ENCODE peak calls at places on chromosome 10, in ten cellular contexts. T is right lobe of liver; N is foreskin fibroblast; S is cardiac muscle cell; A is progenitor cell of endocrine pancreas; M is spleen; Y is CD4-positive, alpha-beta T cell; X is activated CD8-positive, alpha-beta T cell treated with anti-CD3 and anti-CD28 coated beads for 36 hours; I is HFF-Myc; H is PC-9. P is an unnamed sample.

GRCh38 chr10:51113007-51113406 is 38.7 kb downstream of the PRKG1 start:
- DNase-seq in T (no peak), M (no peak), Y (no peak), A (no peak), H (no peak), X (no peak), I (no peak), N (no peak), S (no peak), P (no peak)

GRCh38 chr10:108039821-108040584 is 875.5 kb upstream of the SORCS1 start:
- DNase-seq in M (no peak), H (no peak), Y (no peak), I (no peak), S (no peak), X (no peak), T (no peak), A (no peak), N (no peak), P (no peak)

GRCh38 chr10:68353537-68353936 is 20.8 kb upstream of the PBLD start:
- DNase-seq in I (no peak), H (no peak), T (no peak), S (no peak), M (no peak), Y (no peak), X (no peak), N (no peak), A (no peak), P (no peak)

GRCh38 chr10:116418394-116418793 is 9.3 kb upstream of the PNLIPRP3 start:
- DNase-seq in H (no peak), X (no peak), S (no peak), A (no peak), Y (no peak), N (peak; percentile 3), M (no peak), I (no peak), T (no peak), P (no peak)

GRCh38 chr10:129140861-129141260 is 326.2 kb upstream of the MGMT start:
- DNase-seq in I (no peak), Y (no peak), T (no peak), X (no peak), N (no peak), M (no peak), S (no peak), A (no peak), H (no peak), P (no peak)

GRCh38 chr10:103192451-103193106 is 493 bp downstream of the NT5C2 start:
- DNase-seq in M (peak; percentile 95), H (peak; percentile 65), I (no peak), Y (peak; percentile 54), N (peak; percentile 89), A (peak; percentile 45), T (peak; percentile 92), X (peak; percentile 84), S (peak; percentile 85), P (peak; percentile 32)

GRCh38 chr10:32341596-32341995 is 5.4 kb downstream of the EPC1 start:
- DNase-seq in Y (no peak), H (no peak), A (no peak), X (no peak), N (no peak), T (no peak), I (no peak), S (no peak), M (no peak), P (no peak)

GRCh38 chr10:89466599-89467035 is 52.2 kb downstream of the IFIT5 start:
- DNase-seq in T (peak; percentile 53), S (peak; percentile 66), N (peak; percentile 76), I (no peak), H (peak; percentile 91), A (no peak), M (no peak), Y (no peak), X (no peak), P (no peak)

GRCh38 chr10:52318822-52319464 is 4.9 kb downstream of the DKK1 start:
- DNase-seq in N (peak; percentile 92), M (no peak), X (no peak), H (peak; percentile 100), Y (no peak), S (peak; percentile 94), A (no peak), T (no peak), I (peak; percentile 90), P (peak; percentile 71)

GRCh38 chr10:88045544-88046415 is 182.4 kb downstream of the PTEN start:
- DNase-seq in S (no peak), Y (no peak), H (no peak), A (no peak), T (no peak), X (no peak), I (no peak), M (no peak), N (peak; percentile 56), P (no peak)

GRCh38 chr10:94402204-94403033 is at the start of gene TBC1D12:
- DNase-seq in X (peak; percentile 38), I (peak; percentile 91), M (peak; percentile 93), S (peak; percentile 98), Y (no peak), H (peak; percentile 82), T (peak; percentile 96), N (peak; percentile 99), A (peak; percentile 79), P (peak; percentile 87)

GRCh38 chr10:98956576-98957260 is 278.9 kb downstream of the HPSE2 start:
- DNase-seq in A (no peak), I (no peak), Y (no peak), S (peak; percentile 14), N (peak; percentile 85), X (no peak), H (no peak), T (no peak), M (no peak), P (no peak)

GRCh38 chr10:30765022-30765610 is 135.6 kb upstream of the LYZL2 start:
- DNase-seq in M (no peak), T (no peak), N (no peak), Y (no peak), H (no peak), S (no peak), I (no peak), A (no peak), X (no peak), P (no peak)

GRCh38 chr10:75400163-75400768 is 1.3 kb downstream of the ZNF503 start:
- DNase-seq in S (peak; percentile 58), X (peak; percentile 20), Y (no peak), A (peak; percentile 27), T (no peak), I (no peak), N (peak; percentile 60), H (peak; percentile 36), M (no peak), P (no peak)

GRCh38 chr10:317219-317868 is 182.1 kb downstream of the ZMYND11 start:
- DNase-seq in T (no peak), H (no peak), N (peak; percentile 85), A (no peak), X (peak; percentile 79), M (peak; percentile 89), Y (peak; percentile 22), S (peak; percentile 84), I (no peak), P (peak; percentile 59)

GRCh38 chr10:130189466-130190064 is 53.4 kb downstream of the GLRX3 start:
- DNase-seq in S (no peak), Y (no peak), A (no peak), I (no peak), X (no peak), H (no peak), N (no peak), M (no peak), T (no peak), P (no peak)

DNA sequence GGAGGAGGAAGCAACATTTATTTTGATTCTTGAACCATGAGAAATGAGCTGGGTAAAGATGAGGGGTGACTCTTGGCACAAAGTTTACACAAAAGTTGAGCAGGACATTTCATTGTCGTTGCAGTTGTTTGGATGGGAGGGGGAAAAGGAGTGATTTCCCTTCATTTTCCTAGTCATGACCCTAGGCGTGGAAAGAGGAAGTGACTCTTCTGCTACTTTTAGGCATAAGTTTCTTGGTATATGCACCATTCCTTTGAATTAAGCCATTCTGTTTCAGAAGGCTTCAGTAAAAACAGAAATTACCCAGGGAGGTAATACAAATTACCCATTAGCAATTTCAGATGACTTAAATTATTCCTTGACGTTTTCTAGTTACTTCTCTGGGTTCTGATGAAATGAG is 113.9 kb upstream of the FAM171A1 start:
- DNase-seq in T (no peak), X (no peak), M (no peak), S (no peak), I (no peak), N (no peak), Y (no peak), H (no peak), A (no peak), P (no peak)
- TF ChIP-seq CTCF in T (no peak), X (no peak), M (no peak), S (no peak), I (no peak), N (no peak), Y (no peak), H (no peak), A (no peak), P (no peak)

GRCh38 chr10:5199398-5199797 is 2.8 kb downstream of the AKR1C4 start:
- DNase-seq in A (no peak), N (no peak), X (no peak), T (peak; percentile 82), Y (no peak), H (no peak), I (no peak), S (no peak), M (no peak), P (no peak)
- TF ChIP-seq CTCF in A (no peak), N (no peak), X (no peak), T (peak; percentile 59), Y (no peak), H (no peak), I (no peak), S (no peak), M (no peak), P (no peak)

GRCh38 chr10:24503627-24504320 is 219.9 kb downstream of the ARHGAP21 start:
- DNase-seq in N (peak; percentile 58), M (no peak), S (peak; percentile 59), A (peak; percentile 45), T (no peak), H (no peak), Y (no peak), I (no peak), X (peak; percentile 65), P (no peak)
- TF ChIP-seq CTCF in N (peak; percentile 59), M (no peak), S (peak; percentile 63), A (peak; percentile 79), T (peak; percentile 67), H (peak; percentile 74), Y (no peak), I (peak; percentile 62), X (peak; percentile 60), P (peak; percentile 62)

DNA sequence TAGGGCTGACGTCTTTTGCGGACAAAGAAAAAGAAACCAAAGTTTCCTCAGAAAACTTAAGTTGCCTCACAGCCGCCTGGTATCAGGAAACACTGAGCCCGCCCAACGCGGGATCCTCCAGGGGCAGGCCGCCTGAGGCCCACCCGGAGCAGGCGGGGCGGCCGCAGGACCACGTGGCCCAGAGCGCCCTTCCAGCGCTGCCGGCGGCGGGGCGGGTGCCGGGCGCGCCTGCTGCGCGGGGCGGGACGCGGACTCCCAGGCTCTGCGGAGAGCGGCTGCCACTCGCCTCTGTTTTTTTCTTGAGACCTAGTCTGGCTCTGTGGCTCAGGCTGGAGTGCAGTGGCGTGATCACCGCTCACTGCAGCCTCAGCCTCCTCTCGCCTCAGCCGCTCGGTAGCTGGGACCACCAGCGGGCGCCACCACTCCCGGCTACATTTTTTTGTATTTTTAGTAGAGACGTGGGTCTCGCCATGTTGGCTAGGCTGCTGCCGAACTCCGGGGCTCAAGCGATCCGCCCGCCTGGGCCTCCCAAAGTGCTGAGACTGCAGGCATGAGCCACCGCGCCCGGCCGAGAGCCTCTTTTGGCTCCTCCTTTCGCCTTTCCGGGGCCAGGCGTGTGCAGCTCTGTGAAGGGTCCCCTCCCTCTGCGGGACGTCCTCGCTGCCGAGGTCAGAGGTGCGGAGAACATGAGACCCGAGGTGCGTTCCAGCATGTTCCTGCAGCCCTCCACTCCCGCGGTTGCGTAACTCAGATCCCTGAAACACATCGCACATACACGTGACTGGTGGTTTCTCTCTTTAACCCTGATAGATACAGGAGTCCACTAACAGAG is 11.6 kb upstream of the HNRNPF start:
- DNase-seq in Y (peak; percentile 85), X (peak; percentile 90), T (peak; percentile 95), S (peak; percentile 97), H (peak; percentile 65), N (peak; percentile 94), A (peak; percentile 65), I (peak; percentile 52), M (peak; percentile 96), P (no peak)
- TF ChIP-seq CTCF in Y (peak; percentile 30), X (no peak), T (peak; percentile 14), S (no peak), H (no peak), N (peak; percentile 14), A (peak; percentile 44), I (peak; percentile 9), M (peak; percentile 18), P (peak; percentile 9)

P was measured in AG09319.